ENCODE peak calls at places on chromosomes 7 and 10, in four cellular contexts. F is amniotic stem cell; P is activated CD4-positive, alpha-beta T cell treated with anti-CD3 and anti-CD28 coated beads, Interleukin-2, amount 10 ng/mL, durations not matched to agents 7 days and 5 days; Q is AG04450. S is an unnamed sample.

GRCh38 chr7:30472081-30472770 is 6.4 kb downstream of the NOD1 start:
- DNase-seq in F (no peak), P (no peak), Q (no peak), S (no peak)

GRCh38 chr7:17043012-17043877 is 161.5 kb upstream of the AGR3 start:
- DNase-seq in P (no peak), Q (no peak), F (no peak), S (no peak)

GRCh38 chr10:31932838-31933237 is 4.2 kb upstream of the ARHGAP12 start:
- DNase-seq in F (no peak), P (no peak), Q (no peak), S (no peak)

GRCh38 chr10:18145652-18146051 is 5.4 kb downstream of the CACNB2 start:
- DNase-seq in F (no peak), Q (no peak), P (no peak), S (no peak)

GRCh38 chr7:46525876-46526275 is 604.8 kb upstream of the IGFBP3 start:
- DNase-seq in F (no peak), Q (no peak), P (no peak), S (no peak)

GRCh38 chr7:157544226-157544625 is 207.4 kb downstream of the DNAJB6 start:
- DNase-seq in Q (no peak), P (no peak), F (no peak), S (no peak)

GRCh38 chr7:133912916-133913697 is 214.0 kb upstream of the LRGUK start:
- DNase-seq in F (no peak), P (no peak), Q (no peak), S (no peak)

GRCh38 chr10:70758757-70759514 is 26.2 kb downstream of the TBATA start:
- DNase-seq in F (peak), P (peak), Q (peak), S (peak)

S was measured in MM.1S.